ENCODE peak calls at places on chromosomes 4 and X, in seven cellular contexts. G is prostate gland, M is Calu3, D is body of pancreas, S is kidney, X is esophagus squamous epithelium, Z is choroid plexus epithelial cell. C is an unnamed sample.

GRCh38 chrX:14440109-14440508 is 89.2 kb upstream of the GLRA2 start:
- DNase-seq in G (no peak), M (no peak), D (no peak), S (no peak), X (no peak), Z (no peak), C (no peak)

GRCh38 chr4:121177238-121178137 is 13.4 kb upstream of the TNIP3 start:
- DNase-seq in G (no peak), M (no peak), D (no peak), S (no peak), X (no peak), Z (peak), C (no peak)

GRCh38 chr4:55784747-55785146 is 34.8 kb upstream of the EXOC1L start:
- DNase-seq in G (no peak), M (no peak), D (no peak), S (no peak), X (no peak), Z (no peak), C (no peak)

GRCh38 chr4:91427171-91427570 is 876.6 kb upstream of the GRID2 start:
- DNase-seq in G (no peak), M (no peak), D (no peak), S (no peak), X (no peak), Z (no peak), C (no peak)

GRCh38 chr4:72319596-72319995 is 249.4 kb downstream of the ADAMTS3 start:
- DNase-seq in G (no peak), M (no peak), D (no peak), S (no peak), X (no peak), Z (no peak), C (no peak)

GRCh38 chr4:158949094-158949493 is 153.8 kb upstream of the RAPGEF2 start:
- DNase-seq in G (no peak), M (no peak), D (no peak), S (no peak), X (no peak), Z (peak), C (no peak)

GRCh38 chrX:149759824-149760223 is 14.0 kb upstream of the HSFX1 start:
- DNase-seq in G (no peak), M (no peak), D (no peak), S (no peak), X (no peak), Z (no peak), C (peak)

GRCh38 chr4:125283702-125284279 is 31.0 kb upstream of the FAT4 start:
- DNase-seq in G (no peak), M (peak), D (no peak), S (no peak), X (no peak), Z (peak), C (no peak)

GRCh38 chr4:119337010-119337409 is 15.1 kb upstream of the FABP2 start:
- DNase-seq in G (no peak), M (no peak), D (no peak), S (no peak), X (no peak), Z (peak), C (no peak)

GRCh38 chr4:137961051-137961438 is 281.1 kb downstream of the SLC7A11 start:
- DNase-seq in G (peak), M (no peak), D (no peak), S (no peak), X (no peak), Z (peak), C (no peak)

GRCh38 chrX:100363926-100364325 is 46.1 kb downstream of the PCDH19 start:
- DNase-seq in G (no peak), M (no peak), D (no peak), S (no peak), X (no peak), Z (no peak), C (no peak)

GRCh38 chr4:141153751-141154510 is 20.7 kb upstream of the RNF150 start:
- DNase-seq in G (peak), M (no peak), D (no peak), S (no peak), X (no peak), Z (peak), C (no peak)

GRCh38 chrX:77493677-77494553 is 46.7 kb downstream of the FGF16 start:
- DNase-seq in G (no peak), M (no peak), D (no peak), S (no peak), X (no peak), Z (peak), C (no peak)

GRCh38 chr4:124266706-124267105 is 445.8 kb downstream of the ANKRD50 start:
- DNase-seq in G (no peak), M (no peak), D (no peak), S (no peak), X (no peak), Z (no peak), C (no peak)

GRCh38 chrX:56797966-56798711 is 69.1 kb downstream of the NBDY start:
- DNase-seq in G (no peak), M (peak), D (peak), S (no peak), X (no peak), Z (peak), C (peak)

GRCh38 chr4:1195109-1195671 is 22.8 kb upstream of the SPON2 start:
- DNase-seq in G (no peak), M (no peak), D (no peak), S (peak), X (no peak), Z (no peak), C (peak)

GRCh38 chr4:14168919-14169318 is 541.4 kb upstream of the BOD1L1 start:
- DNase-seq in G (no peak), M (peak), D (peak), S (no peak), X (no peak), Z (peak), C (no peak)

GRCh38 chrX:40132751-40133150 is 35.0 kb upstream of the BCOR start:
- DNase-seq in G (no peak), M (peak), D (peak), S (peak), X (no peak), Z (peak), C (no peak)

GRCh38 chr4:81030617-81031388 is at the start of gene BMP3:
- DNase-seq in G (peak), M (peak), D (no peak), S (peak), X (no peak), Z (peak), C (no peak)

GRCh38 chr4:30828290-30828926 is 108.2 kb downstream of the PCDH7 start:
- DNase-seq in G (no peak), M (no peak), D (no peak), S (no peak), X (no peak), Z (peak), C (no peak)

GRCh38 chrX:46710425-46710824 is 48.5 kb downstream of the SLC9A7 start:
- DNase-seq in G (no peak), M (peak), D (no peak), S (no peak), X (no peak), Z (peak), C (no peak)

GRCh38 chrX:9700555-9700954 is 65.1 kb downstream of the GPR143 start:
- DNase-seq in G (no peak), M (no peak), D (no peak), S (peak), X (no peak), Z (no peak), C (no peak)

GRCh38 chr4:145283909-145284308 is 103.5 kb upstream of the OTUD4 start:
- DNase-seq in G (no peak), M (no peak), D (no peak), S (no peak), X (no peak), Z (no peak), C (no peak)

GRCh38 chrX:72126048-72126415 is 5.7 kb downstream of the RTL5 start:
- DNase-seq in G (no peak), M (no peak), D (no peak), S (no peak), X (no peak), Z (peak), C (no peak)

GRCh38 chrX:154121207-154121606 is 22.8 kb upstream of the OPN1LW start:
- DNase-seq in G (no peak), M (no peak), D (no peak), S (no peak), X (no peak), Z (no peak), C (no peak)

GRCh38 chrX:109352121-109352556 is 129.7 kb downstream of the GUCY2F start:
- DNase-seq in G (no peak), M (no peak), D (peak), S (peak), X (no peak), Z (peak), C (no peak)

GRCh38 chrX:154121961-154122360 is 22.1 kb upstream of the OPN1LW start:
- DNase-seq in G (peak), M (peak), D (peak), S (peak), X (no peak), Z (no peak), C (no peak)

GRCh38 chr4:74503580-74503979 is 58.6 kb downstream of the AREG start:
- DNase-seq in G (no peak), M (no peak), D (no peak), S (no peak), X (no peak), Z (peak), C (no peak)

GRCh38 chr4:38024203-38024504 is 64.0 kb downstream of the PTTG2 start:
- DNase-seq in G (no peak), M (no peak), D (no peak), S (no peak), X (no peak), Z (peak), C (no peak)

GRCh38 chr4:153488719-153489384 is 22.7 kb downstream of the TMEM131L start:
- DNase-seq in G (no peak), M (no peak), D (no peak), S (peak), X (no peak), Z (no peak), C (no peak)

GRCh38 chr4:75699299-75699698 is 25.1 kb upstream of the USO1 start:
- DNase-seq in G (no peak), M (no peak), D (no peak), S (no peak), X (no peak), Z (no peak), C (no peak)

GRCh38 chr4:128844931-128845330 is 35.4 kb downstream of the JADE1 start:
- DNase-seq in G (peak), M (no peak), D (peak), S (peak), X (no peak), Z (peak), C (no peak)

DNA sequence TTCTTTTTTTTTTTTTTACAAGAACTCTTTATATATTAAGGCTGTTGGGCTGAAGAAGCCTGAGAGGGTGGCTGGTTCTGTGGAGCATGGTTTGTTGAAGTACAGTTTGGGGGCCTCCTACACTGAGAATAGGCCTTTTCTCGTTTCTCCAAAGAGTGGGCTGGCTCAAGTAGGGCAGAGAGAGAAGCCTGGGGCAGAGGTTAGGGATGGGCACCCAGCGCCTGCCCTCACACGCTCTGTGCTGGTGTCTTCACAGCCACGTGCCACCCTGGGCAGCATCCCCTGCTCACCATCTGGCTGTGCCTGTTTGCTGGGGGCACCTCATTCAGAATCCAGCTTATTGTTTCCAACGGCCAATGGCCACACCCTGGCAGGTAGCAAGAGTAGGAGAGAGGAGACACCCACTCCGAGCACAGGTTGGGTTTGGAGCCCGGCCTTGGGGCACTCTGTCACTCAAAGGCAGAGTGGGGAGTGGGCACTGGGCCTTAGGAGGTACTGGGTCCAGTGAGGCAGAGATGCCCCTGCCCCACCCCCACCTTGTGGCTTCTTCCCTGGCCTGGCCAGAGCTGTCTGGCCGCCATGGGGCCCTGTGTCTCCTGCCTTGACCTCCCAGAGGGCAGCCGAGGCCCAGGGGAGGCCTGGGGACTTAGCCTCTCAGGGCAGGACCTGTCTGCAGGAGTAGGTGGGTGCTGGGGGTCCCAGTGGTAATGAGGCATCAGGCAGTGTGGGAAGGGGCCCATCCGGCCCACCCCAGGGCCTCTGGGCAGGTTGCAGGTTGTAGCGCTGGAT is 2.9 kb downstream of the MSANTD1 start:
- DNase-seq in G (no peak), M (no peak), D (peak), S (peak), X (no peak), Z (no peak), C (no peak)
- TF ChIP-seq CTCF in G (no peak), M (no peak), D (no peak), S (no peak), X (no peak), Z (no peak), C (no peak)

GRCh38 chr4:177579649-177580048 is 137.4 kb upstream of the AGA start:
- DNase-seq in G (no peak), M (no peak), D (no peak), S (no peak), X (no peak), Z (peak), C (no peak)
- TF ChIP-seq CTCF in G (no peak), M (no peak), D (peak), S (no peak), X (no peak), Z (peak), C (no peak)

DNA sequence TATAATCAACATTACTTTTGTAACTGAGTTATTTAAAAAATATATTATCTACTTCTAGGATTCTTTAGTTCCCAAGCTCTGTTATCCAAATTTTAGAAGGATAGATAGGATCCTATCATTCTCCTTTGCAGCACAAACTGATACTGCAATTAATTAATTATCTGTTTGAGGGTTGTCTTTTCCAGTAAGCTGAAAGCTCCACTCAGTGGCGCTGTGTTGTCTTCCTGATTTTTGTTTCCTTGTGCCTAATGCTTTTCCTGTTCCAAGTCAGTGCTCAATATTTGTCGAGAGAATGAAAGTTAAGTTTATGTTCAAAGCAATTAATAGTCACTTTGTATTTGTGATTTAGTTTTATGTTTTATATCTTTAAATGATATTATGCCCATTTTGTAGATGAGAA is 107.4 kb upstream of the ANK2 start:
- DNase-seq in G (no peak), M (no peak), D (no peak), S (no peak), X (no peak), Z (no peak), C (no peak)
- TF ChIP-seq CTCF in G (no peak), M (no peak), D (no peak), S (no peak), X (no peak), Z (no peak), C (no peak)

DNA sequence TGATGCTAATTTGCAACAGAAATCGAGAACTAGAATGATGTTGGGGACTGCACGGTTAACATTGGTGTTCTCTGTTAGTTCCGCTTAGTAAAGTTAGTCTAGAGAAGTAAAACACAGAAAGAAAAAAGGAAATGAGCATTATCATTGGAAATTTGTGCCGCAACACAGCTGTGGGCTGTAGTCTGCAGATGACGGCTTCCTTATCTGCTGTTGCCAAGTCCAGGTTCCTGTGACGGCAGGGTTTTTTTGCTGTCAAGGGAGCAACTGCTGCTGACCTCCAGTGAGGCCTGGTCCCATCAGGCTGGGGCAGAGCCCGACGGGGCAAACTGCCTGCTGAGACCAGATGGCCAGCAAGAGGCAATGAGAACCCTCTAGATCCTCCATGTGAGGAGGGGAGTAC is 38.9 kb upstream of the PHEX start:
- DNase-seq in G (no peak), M (no peak), D (no peak), S (peak), X (no peak), Z (no peak), C (no peak)
- TF ChIP-seq CTCF in G (no peak), M (no peak), D (no peak), S (no peak), X (no peak), Z (no peak), C (no peak)

GRCh38 chr4:24472514-24473308 is 111.6 kb downstream of the DHX15 start:
- DNase-seq in G (peak), M (peak), D (peak), S (peak), X (peak), Z (peak), C (no peak)

GRCh38 chr4:24473309-24473721 is 111.0 kb downstream of the DHX15 start:
- DNase-seq in G (peak), M (peak), D (no peak), S (no peak), X (no peak), Z (peak), C (no peak)

GRCh38 chr4:24475756-24476155 is 108.6 kb downstream of the DHX15 start:
- DNase-seq in G (no peak), M (no peak), D (no peak), S (no peak), X (no peak), Z (no peak), C (no peak)

GRCh38 chr4:24477919-24478318 is 106.4 kb downstream of the DHX15 start:
- DNase-seq in G (no peak), M (no peak), D (no peak), S (no peak), X (no peak), Z (peak), C (no peak)

DNA sequence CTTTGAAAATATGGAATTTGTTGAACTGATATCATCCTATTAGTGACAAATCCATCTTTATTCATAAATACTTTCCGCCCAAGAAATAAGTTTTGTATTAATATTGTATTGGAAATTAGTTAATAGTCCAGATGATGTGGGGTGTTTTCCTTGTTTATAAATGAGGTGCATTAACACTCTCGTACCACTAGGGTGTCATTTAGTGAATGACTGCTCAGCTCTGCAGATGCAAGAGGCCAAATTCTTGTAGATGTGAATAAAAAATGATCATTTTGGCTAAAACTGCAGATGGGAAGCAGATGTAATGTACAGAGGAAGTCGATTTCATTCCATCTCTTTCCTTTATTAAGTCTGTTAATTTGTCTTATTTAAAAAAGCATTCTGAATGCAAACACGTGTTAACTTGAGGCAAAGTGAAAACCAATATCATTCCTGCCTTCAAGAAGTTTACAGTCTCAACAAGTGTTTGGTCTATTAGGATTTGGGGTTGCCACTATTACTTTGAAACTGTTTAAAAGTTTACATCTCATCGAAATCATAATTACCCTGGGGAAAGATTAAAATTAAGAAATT is 108.1 kb downstream of the DHX15 start:
- DNase-seq in G (no peak), M (no peak), D (no peak), S (no peak), X (no peak), Z (peak), C (no peak)
- TF ChIP-seq CTCF in G (peak), M (no peak), D (peak), S (peak), X (peak), Z (peak), C (no peak)

GRCh38 chrX:115018040-115018647 is 728 bp upstream of the IL13RA2 start:
- DNase-seq in G (no peak), M (peak), D (no peak), S (no peak), X (no peak), Z (peak), C (no peak)

GRCh38 chrX:115021121-115021520 is 3.7 kb upstream of the IL13RA2 start:
- DNase-seq in G (no peak), M (no peak), D (no peak), S (no peak), X (no peak), Z (no peak), C (no peak)

GRCh38 chrX:115023139-115023538 is 5.7 kb upstream of the IL13RA2 start:
- DNase-seq in G (peak), M (peak), D (no peak), S (no peak), X (no peak), Z (peak), C (no peak)

GRCh38 chrX:115017455-115017854 is at the start of gene IL13RA2:
- DNase-seq in G (no peak), M (no peak), D (no peak), S (no peak), X (no peak), Z (peak), C (no peak)

GRCh38 chrX:115018944-115019343 is 1.5 kb upstream of the IL13RA2 start:
- DNase-seq in G (no peak), M (no peak), D (no peak), S (no peak), X (no peak), Z (no peak), C (no peak)
- TF ChIP-seq CTCF in G (no peak), M (no peak), D (no peak), S (no peak), X (no peak), Z (no peak), C (no peak)

GRCh38 chr4:54107951-54108740 is 8.2 kb downstream of the GSX2 start:
- DNase-seq in G (no peak), M (no peak), D (no peak), S (no peak), X (no peak), Z (no peak), C (no peak)
- TF ChIP-seq CTCF in G (no peak), M (no peak), D (no peak), S (no peak), X (no peak), Z (peak), C (no peak)

C was measured in vagina.